ENCODE peak calls at places on chromosomes 11 and 22, in four cellular contexts. M is choroid plexus epithelial cell, U is NCI-H2081, D is body of pancreas. G is an unnamed sample.

GRCh38 chr11:69497221-69497787 is 15.8 kb downstream of the LINC01488 start:
- DNase-seq in M (peak), D (peak), U (no peak), G (peak)

GRCh38 chr11:706439-706956 is 467 bp downstream of the EPS8L2 start:
- DNase-seq in D (peak), U (no peak), M (peak), G (no peak)

GRCh38 chr11:45993438-45994064 is 71.1 kb downstream of the LARGE2 start:
- DNase-seq in U (no peak), M (peak), D (peak), G (no peak)

GRCh38 chr11:134270250-134270714 is 5.9 kb upstream of the GLB1L3 start:
- DNase-seq in U (peak), D (no peak), M (peak), G (peak)

GRCh38 chr11:2653930-2654739 is 45.7 kb downstream of the KCNQ1OT1 start:
- DNase-seq in U (no peak), M (no peak), D (no peak), G (no peak)

GRCh38 chr22:25137577-25138525 is 61.8 kb upstream of the CRYBB3 start:
- DNase-seq in M (peak), U (no peak), D (peak), G (peak)

GRCh38 chr22:50415426-50415825 is 59.4 kb downstream of the SBF1 start:
- DNase-seq in D (no peak), U (no peak), M (no peak), G (no peak)

GRCh38 chr11:111097191-111097590 is 148.3 kb upstream of the POU2AF2 start:
- DNase-seq in M (peak), D (peak), U (no peak), G (no peak)

GRCh38 chr11:96715208-96715607 is 325.4 kb downstream of the JRKL start:
- DNase-seq in M (no peak), U (no peak), D (no peak), G (no peak)

GRCh38 chr11:133964946-133965632 is 8.3 kb upstream of the IGSF9B start:
- DNase-seq in D (no peak), U (no peak), M (peak), G (peak)

GRCh38 chr11:16468735-16469446 is 112.5 kb upstream of the SOX6 start:
- DNase-seq in D (no peak), U (no peak), M (no peak), G (no peak)

G was measured in NB4.